ENCODE peak calls at places on chromosomes 3 and 15, in ten cellular contexts. X is A549, C is WTC11, K is HCT116, V is endothelial cell of umbilical vein, J is HepG2, Q is K562, B is H1, E is SK-N-SH, F is GM12878. W is an unnamed sample.

GRCh38 chr3:113514265-113514769 is 639 bp downstream of the SPICE1 start:
- DNase-seq in X (no peak), C (no peak), K (no peak), V (no peak), J (peak), Q (peak), B (no peak), E (no peak), F (no peak), W (peak)

GRCh38 chr3:17478673-17479072 is 263.8 kb downstream of the TBC1D5 start:
- DNase-seq in X (peak), C (no peak), K (peak), V (no peak), J (peak), Q (no peak), B (no peak), E (no peak), F (no peak), W (no peak)

GRCh38 chr15:45710657-45711056 is 75.8 kb downstream of the SQOR start:
- DNase-seq in X (no peak), C (no peak), K (no peak), V (no peak), J (no peak), Q (no peak), B (no peak), E (no peak), F (no peak), W (no peak)

GRCh38 chr3:147493666-147494065 is 84.5 kb downstream of the ZIC1 start:
- DNase-seq in X (no peak), C (no peak), K (peak), V (peak), J (no peak), Q (no peak), B (no peak), E (no peak), F (no peak), W (no peak)

GRCh38 chr3:48435774-48436476 is 4.0 kb downstream of the CCDC51 start:
- DNase-seq in X (peak), C (peak), K (peak), V (peak), J (peak), Q (peak), B (peak), E (peak), F (peak), W (peak)

GRCh38 chr3:15064299-15064834 is 748 bp downstream of the MRPS25 start:
- DNase-seq in X (no peak), C (no peak), K (no peak), V (peak), J (no peak), Q (peak), B (no peak), E (peak), F (no peak), W (peak)

GRCh38 chr15:93001156-93001555 is 87.9 kb downstream of the RGMA start:
- DNase-seq in X (no peak), C (no peak), K (no peak), V (no peak), J (no peak), Q (no peak), B (no peak), E (no peak), F (no peak), W (no peak)

GRCh38 chr3:46551615-46552014 is 14.5 kb downstream of the LRRC2 start:
- DNase-seq in X (no peak), C (no peak), K (no peak), V (no peak), J (no peak), Q (no peak), B (no peak), E (no peak), F (no peak), W (no peak)

GRCh38 chr15:48046813-48047483 is 73.8 kb upstream of the SLC24A5 start:
- DNase-seq in X (no peak), C (no peak), K (no peak), V (no peak), J (no peak), Q (no peak), B (no peak), E (no peak), F (no peak), W (no peak)

GRCh38 chr3:123586966-123587365 is 2.1 kb upstream of the HACD2 start:
- DNase-seq in X (no peak), C (no peak), K (no peak), V (no peak), J (no peak), Q (no peak), B (no peak), E (no peak), F (no peak), W (no peak)

GRCh38 chr3:98563661-98564281 is 29.6 kb downstream of the CPOX start:
- DNase-seq in X (no peak), C (no peak), K (no peak), V (no peak), J (no peak), Q (no peak), B (no peak), E (no peak), F (no peak), W (peak)

GRCh38 chr3:128052831-128053419 is 688 bp downstream of the SEC61A1 start:
- DNase-seq in X (no peak), C (no peak), K (no peak), V (peak), J (peak), Q (no peak), B (no peak), E (no peak), F (no peak), W (no peak)

GRCh38 chr3:197002701-197003454 is 26.7 kb downstream of the MELTF start:
- DNase-seq in X (peak), C (peak), K (peak), V (peak), J (peak), Q (peak), B (no peak), E (peak), F (no peak), W (peak)

GRCh38 chr3:184174278-184174645 is 393 bp upstream of the AP2M1 start:
- DNase-seq in X (no peak), C (no peak), K (no peak), V (no peak), J (no peak), Q (no peak), B (no peak), E (no peak), F (no peak), W (no peak)

GRCh38 chr15:48084759-48085420 is 35.9 kb upstream of the SLC24A5 start:
- DNase-seq in X (no peak), C (peak), K (no peak), V (peak), J (peak), Q (no peak), B (peak), E (peak), F (no peak), W (peak)

GRCh38 chr15:70643783-70644125 is 119.6 kb downstream of the UACA start:
- DNase-seq in X (peak), C (no peak), K (peak), V (no peak), J (peak), Q (no peak), B (no peak), E (no peak), F (no peak), W (no peak)

GRCh38 chr15:72203507-72203837 is 5.9 kb upstream of the GRAMD2A start:
- DNase-seq in X (no peak), C (no peak), K (no peak), V (peak), J (no peak), Q (no peak), B (no peak), E (peak), F (no peak), W (no peak)

GRCh38 chr3:69294014-69294771 is 91.7 kb downstream of the FRMD4B start:
- DNase-seq in X (no peak), C (no peak), K (no peak), V (no peak), J (no peak), Q (no peak), B (no peak), E (no peak), F (no peak), W (no peak)

GRCh38 chr3:120157113-120157512 is 62.9 kb upstream of the GSK3B start:
- DNase-seq in X (no peak), C (no peak), K (no peak), V (no peak), J (no peak), Q (no peak), B (no peak), E (no peak), F (no peak), W (no peak)

GRCh38 chr3:128584412-128585020 is 66.1 kb downstream of the RPN1 start:
- DNase-seq in X (peak), C (peak), K (peak), V (peak), J (peak), Q (peak), B (no peak), E (peak), F (peak), W (peak)

GRCh38 chr15:80977627-80978036 is 12.0 kb downstream of the MESD start:
- DNase-seq in X (peak), C (peak), K (no peak), V (peak), J (peak), Q (peak), B (no peak), E (peak), F (no peak), W (peak)

GRCh38 chr3:122183521-122183892 is at the start of gene CASR:
- DNase-seq in X (no peak), C (peak), K (no peak), V (no peak), J (no peak), Q (no peak), B (no peak), E (no peak), F (no peak), W (no peak)

GRCh38 chr3:128133273-128133883 is 9.8 kb upstream of the RUVBL1 start:
- DNase-seq in X (no peak), C (peak), K (peak), V (peak), J (peak), Q (no peak), B (no peak), E (peak), F (no peak), W (peak)

GRCh38 chr15:39788108-39788507 is 5.5 kb upstream of the FSIP1 start:
- DNase-seq in X (no peak), C (no peak), K (no peak), V (peak), J (no peak), Q (no peak), B (no peak), E (no peak), F (no peak), W (no peak)

GRCh38 chr15:26971303-26972018 is 480 bp downstream of the GABRG3 start:
- DNase-seq in X (no peak), C (peak), K (no peak), V (no peak), J (no peak), Q (no peak), B (no peak), E (peak), F (no peak), W (no peak)

GRCh38 chr3:6147883-6148282 is 713.0 kb upstream of the GRM7 start:
- DNase-seq in X (no peak), C (no peak), K (no peak), V (no peak), J (no peak), Q (no peak), B (no peak), E (no peak), F (no peak), W (no peak)

GRCh38 chr3:70309591-70309990 is 2.8 kb downstream of the MDFIC2 start:
- DNase-seq in X (no peak), C (no peak), K (no peak), V (no peak), J (no peak), Q (no peak), B (no peak), E (no peak), F (no peak), W (no peak)

GRCh38 chr15:98795980-98796379 is 147.6 kb downstream of the IGF1R start:
- DNase-seq in X (no peak), C (no peak), K (no peak), V (no peak), J (no peak), Q (no peak), B (no peak), E (no peak), F (no peak), W (no peak)

DNA sequence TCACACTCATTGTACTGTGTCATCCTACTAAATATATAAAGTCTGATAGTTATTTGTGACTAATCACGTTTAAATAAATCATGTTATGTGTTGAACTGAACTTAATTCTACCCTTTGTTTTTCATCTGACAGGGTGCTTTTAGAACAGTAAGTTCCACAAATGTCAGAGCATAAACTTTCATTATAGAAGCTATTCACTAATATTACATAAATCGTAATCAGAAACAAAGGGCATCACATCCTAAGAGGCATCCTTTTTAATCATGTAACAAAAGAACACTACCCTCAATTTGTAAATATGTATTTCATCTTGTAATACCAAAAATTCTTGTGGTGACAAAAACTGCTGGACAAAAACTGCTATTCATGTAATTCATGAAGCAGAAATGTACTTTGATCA is 50.8 kb downstream of the KCNH8 start:
- DNase-seq in X (no peak), C (no peak), K (no peak), V (no peak), J (no peak), Q (no peak), B (no peak), E (no peak), F (no peak), W (no peak)
- TF ChIP-seq MAX in X (no peak), C (no peak), K (no peak), V (no peak), J (no peak), Q (no peak), B (no peak), E (no peak), F (no peak), W (no peak)

GRCh38 chr3:191253089-191253799 is 54.2 kb downstream of the OSTN start:
- DNase-seq in X (no peak), C (no peak), K (no peak), V (no peak), J (no peak), Q (no peak), B (no peak), E (no peak), F (peak), W (no peak)
- TF ChIP-seq MAX in X (no peak), C (no peak), K (no peak), V (no peak), J (no peak), Q (no peak), B (no peak), E (no peak), F (no peak), W (no peak)

DNA sequence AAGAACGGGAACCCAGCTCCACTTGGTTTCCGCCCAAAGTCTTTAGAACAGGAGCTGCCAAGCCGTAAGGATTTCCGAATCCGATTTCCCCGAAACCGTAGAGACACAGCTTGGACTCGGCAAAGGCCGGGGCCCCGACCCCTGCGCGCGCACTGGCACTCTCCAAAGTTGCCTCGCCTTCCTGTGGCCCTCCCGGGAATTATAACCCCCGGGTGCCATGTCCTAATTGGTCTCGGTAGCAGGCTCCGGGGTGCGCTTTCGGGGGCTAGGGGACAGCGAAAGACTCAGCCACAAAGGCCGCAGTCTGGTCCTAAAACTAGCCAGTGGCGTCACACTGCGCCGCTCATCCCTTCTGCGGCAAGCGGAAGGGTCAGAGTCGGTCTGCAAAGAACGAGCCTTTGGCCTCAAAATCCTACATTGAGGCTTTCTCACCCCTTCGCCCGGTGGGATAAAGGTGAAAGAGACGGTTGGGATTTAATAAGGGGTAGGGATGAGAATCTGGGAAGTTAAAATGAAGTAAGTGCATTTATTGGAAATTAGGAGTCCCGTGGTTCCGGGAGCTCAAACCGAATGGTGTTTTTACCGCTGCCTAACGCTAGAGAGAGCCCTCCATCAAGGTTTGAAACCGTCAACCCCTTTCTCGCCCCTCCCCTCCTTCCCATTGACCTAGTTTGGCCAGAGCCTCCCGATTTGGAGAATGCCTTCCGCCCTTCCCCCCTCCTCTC is 6.7 kb downstream of the BCL6 start:
- DNase-seq in X (peak), C (peak), K (peak), V (peak), J (peak), Q (peak), B (peak), E (peak), F (no peak), W (peak)
- TF ChIP-seq MAX in X (peak), C (peak), K (no peak), V (no peak), J (no peak), Q (no peak), B (no peak), E (no peak), F (no peak), W (peak)

GRCh38 chr3:151011427-151011826 is 38.9 kb upstream of the CLRN1 start:
- DNase-seq in X (no peak), C (no peak), K (no peak), V (peak), J (no peak), Q (no peak), B (no peak), E (no peak), F (no peak), W (no peak)
- TF ChIP-seq MAX in X (no peak), C (no peak), K (no peak), V (no peak), J (no peak), Q (no peak), B (no peak), E (no peak), F (no peak), W (no peak)